ENCODE peak calls at places on chromosomes 11 and 22, in four cellular contexts. One of them, this sample, is unnamed.

GRCh38 chr11:36109850-36110606 is 166.2 kb downstream of the LDLRAD3 start:
- DNase-seq in colonic mucosa: no peak
- DNase-seq in aorta: no peak
- DNase-seq in H9: peak; percentile 61
- DNase-seq in this sample: no peak

GRCh38 chr22:23829845-23830372 is 8.9 kb downstream of the DERL3 start:
- DNase-seq in colonic mucosa: no peak
- DNase-seq in aorta: no peak
- DNase-seq in H9: no peak
- DNase-seq in this sample: no peak

GRCh38 chr11:64224151-64224890 is 1.7 kb downstream of the TRPT1 start:
- DNase-seq in colonic mucosa: no peak
- DNase-seq in aorta: peak; percentile 70
- DNase-seq in H9: no peak
- DNase-seq in this sample: no peak

GRCh38 chr11:34002420-34002819 is 49.1 kb upstream of the CAPRIN1 start:
- DNase-seq in colonic mucosa: peak; percentile 75
- DNase-seq in aorta: no peak
- DNase-seq in H9: no peak
- DNase-seq in this sample: peak; percentile 53

GRCh38 chr11:78659326-78660319 is 85.0 kb upstream of the NARS2 start:
- DNase-seq in colonic mucosa: no peak
- DNase-seq in aorta: no peak
- DNase-seq in H9: peak; percentile 57
- DNase-seq in this sample: no peak

GRCh38 chr22:28116261-28116673 is 197.2 kb upstream of the PITPNB start:
- DNase-seq in colonic mucosa: no peak
- DNase-seq in aorta: peak; percentile 86
- DNase-seq in H9: no peak
- DNase-seq in this sample: no peak

GRCh38 chr11:45909594-45910475 is 2.8 kb upstream of the FREY1 start:
- DNase-seq in colonic mucosa: no peak
- DNase-seq in aorta: no peak
- DNase-seq in H9: no peak
- DNase-seq in this sample: no peak

GRCh38 chr11:128874406-128874805 is 7.3 kb upstream of the KCNJ1 start:
- DNase-seq in colonic mucosa: no peak
- DNase-seq in aorta: no peak
- DNase-seq in H9: no peak
- DNase-seq in this sample: no peak

GRCh38 chr11:29029452-29029851 is 921.3 kb downstream of the METTL15 start:
- DNase-seq in colonic mucosa: no peak
- DNase-seq in aorta: no peak
- DNase-seq in H9: no peak
- DNase-seq in this sample: no peak

GRCh38 chr11:12981879-12982531 is 27.1 kb upstream of the RASSF10 start:
- DNase-seq in colonic mucosa: no peak
- DNase-seq in aorta: no peak
- DNase-seq in H9: no peak
- DNase-seq in this sample: no peak

GRCh38 chr22:46002757-46003270 is 25.9 kb upstream of the WNT7B start:
- DNase-seq in colonic mucosa: no peak
- DNase-seq in aorta: peak; percentile 74
- DNase-seq in H9: no peak
- DNase-seq in this sample: no peak

DNA sequence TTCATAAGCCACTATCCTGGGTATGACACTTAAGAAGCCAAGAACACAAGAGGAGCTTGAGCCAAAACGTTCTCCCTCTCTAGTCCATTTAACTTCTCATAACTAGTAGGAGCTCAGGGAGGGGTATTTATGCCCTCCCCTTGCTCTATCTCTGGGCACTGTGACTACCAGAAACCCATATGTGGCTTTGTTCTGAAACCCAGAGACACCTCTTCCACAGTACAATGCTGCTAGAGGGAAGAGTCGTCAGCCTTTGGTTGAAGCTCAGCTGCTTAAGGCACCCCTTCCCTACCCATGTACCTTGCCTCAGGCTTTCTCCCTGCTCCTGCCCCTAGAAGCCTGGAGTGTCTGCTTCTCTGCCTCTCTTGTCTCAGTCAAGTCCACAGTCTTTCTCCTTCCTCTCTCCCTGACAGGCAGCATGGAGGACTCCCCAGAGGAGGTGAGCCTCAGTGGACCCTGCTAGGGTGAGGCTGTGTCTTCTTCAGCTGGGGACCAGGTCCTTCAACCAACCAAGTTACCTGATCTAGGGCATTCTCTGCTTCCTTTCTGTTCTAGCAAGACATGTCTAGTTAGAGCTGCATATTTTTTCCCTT is 23.1 kb upstream of the USP47 start:
- DNase-seq in colonic mucosa: no peak
- DNase-seq in aorta: no peak
- DNase-seq in H9: no peak
- DNase-seq in this sample: no peak
- H3K27ac ChIP-seq in colonic mucosa: no peak overlapping the region
- H3K27ac ChIP-seq in aorta: no peak overlapping the region
- H3K27ac ChIP-seq in H9: no peak overlapping the region
- H3K27ac ChIP-seq in this sample: no peak overlapping the region

DNA sequence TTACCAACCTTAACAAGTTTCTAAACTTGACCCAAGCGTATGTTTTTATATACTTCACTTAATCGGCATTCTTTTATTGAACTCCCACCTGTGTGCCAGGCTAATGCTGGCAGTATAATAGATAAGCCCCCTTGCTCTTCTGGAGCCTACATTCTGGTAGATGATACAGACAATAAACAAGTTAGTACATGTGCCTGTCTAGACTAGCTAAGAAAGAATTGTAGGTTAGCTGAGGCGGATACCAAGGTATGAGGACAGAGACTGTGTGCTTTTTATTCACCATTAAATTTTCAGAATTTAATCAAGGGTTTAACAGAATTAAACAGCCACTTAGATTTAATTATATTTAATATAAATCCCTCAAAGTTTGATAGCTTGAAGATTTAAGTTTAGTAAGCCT is 45.7 kb downstream of the TTC17 start:
- DNase-seq in colonic mucosa: no peak
- DNase-seq in aorta: no peak
- DNase-seq in H9: no peak
- DNase-seq in this sample: no peak
- H3K27ac ChIP-seq in colonic mucosa: no peak overlapping the region
- H3K27ac ChIP-seq in aorta: no peak overlapping the region
- H3K27ac ChIP-seq in H9: no peak overlapping the region
- H3K27ac ChIP-seq in this sample: no peak overlapping the region

GRCh38 chr11:61715877-61716276 is 35.7 kb downstream of the DAGLA start:
- DNase-seq in colonic mucosa: no peak
- DNase-seq in aorta: no peak
- DNase-seq in H9: no peak
- DNase-seq in this sample: no peak
- H3K27ac ChIP-seq in colonic mucosa: no peak overlapping the region
- H3K27ac ChIP-seq in aorta: no peak overlapping the region
- H3K27ac ChIP-seq in H9: no peak overlapping the region
- H3K27ac ChIP-seq in this sample: no peak overlapping the region

DNA sequence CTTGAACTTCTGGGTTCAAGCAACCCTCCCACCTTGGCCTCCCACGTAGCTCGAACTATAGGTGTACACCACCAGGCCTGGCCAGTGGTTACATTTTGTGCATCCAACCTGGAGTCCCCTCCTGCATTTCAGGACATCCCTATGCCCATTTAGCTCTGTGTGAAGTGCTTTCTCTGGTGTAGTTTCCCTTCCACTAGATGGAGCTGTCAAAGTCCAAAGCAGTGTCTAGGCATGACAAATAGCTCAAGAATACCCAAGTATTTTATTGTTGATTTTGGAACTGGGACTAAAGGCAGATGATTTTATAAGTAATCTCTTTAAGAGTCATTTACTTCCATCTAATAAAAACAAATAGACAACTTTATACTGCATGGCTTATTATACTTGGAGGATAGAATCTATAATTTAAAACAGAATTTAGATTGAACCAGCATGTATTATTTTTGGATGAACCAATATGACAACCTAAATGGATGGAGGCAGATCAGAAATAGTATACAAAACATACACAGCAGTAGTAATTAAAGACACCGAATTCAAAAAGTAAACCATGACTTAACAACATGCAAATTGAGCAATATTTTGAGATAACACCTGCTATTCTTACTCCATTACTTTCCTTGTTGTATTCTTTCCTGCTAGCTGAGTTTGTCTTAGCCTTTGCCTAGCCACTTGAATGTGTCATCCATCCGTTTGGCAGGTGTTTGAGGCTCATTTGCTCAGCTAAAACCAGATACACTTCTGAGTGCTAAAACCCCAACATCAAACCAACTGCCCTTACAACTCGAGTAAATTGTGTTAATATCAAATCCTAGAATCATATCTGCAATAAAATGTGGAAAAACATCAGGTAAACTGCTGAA is 37.7 kb downstream of the EIF4ENIF1 start:
- DNase-seq in colonic mucosa: peak; percentile 18
- DNase-seq in aorta: no peak
- DNase-seq in H9: no peak
- DNase-seq in this sample: peak; percentile 21
- H3K27ac ChIP-seq in colonic mucosa: no peak overlapping the region
- H3K27ac ChIP-seq in aorta: no peak overlapping the region
- H3K27ac ChIP-seq in H9: no peak overlapping the region
- H3K27ac ChIP-seq in this sample: no peak overlapping the region

This sample was measured in WERI-Rb-1.